ENCODE peak calls at places on chromosome 21, in five cellular contexts. R, C, K, G and T are unnamed samples. For H3K4me1, the result is how much of the 10 kb centered on the place peaks cover.

GRCh38 chr21:31354604-31355443 is 10.8 kb upstream of the TIAM1 start:
- DNase-seq in R (peak), C (no peak), K (peak), G (no peak), T (peak)

GRCh38 chr21:20110368-20110767 is 887.8 kb upstream of the NCAM2 start:
- DNase-seq in R (no peak), C (no peak), K (no peak), G (no peak), T (no peak)

GRCh38 chr21:46255166-46255565 is 26.6 kb upstream of the LSS start:
- DNase-seq in R (no peak), C (no peak), K (no peak), G (peak), T (no peak)

GRCh38 chr21:28215214-28215954 is 777.3 kb downstream of the LTN1 start:
- DNase-seq in R (no peak), C (peak), K (no peak), G (no peak), T (no peak)

GRCh38 chr21:29342394-29342957 is 43.8 kb downstream of the BACH1 start:
- DNase-seq in R (no peak), C (peak), K (peak), G (no peak), T (peak)

GRCh38 chr21:46199436-46200373 is 15.4 kb upstream of the SPATC1L start:
- DNase-seq in R (no peak), C (no peak), K (no peak), G (peak), T (no peak)

GRCh38 chr21:14683021-14683420 is 136.9 kb upstream of the SAMSN1 start:
- DNase-seq in R (no peak), C (no peak), K (no peak), G (no peak), T (no peak)

GRCh38 chr21:35511298-35512162 is 462.4 kb upstream of the RUNX1 start:
- DNase-seq in R (no peak), C (no peak), K (no peak), G (no peak), T (no peak)

GRCh38 chr21:34881894-34882371 is 167.2 kb downstream of the RUNX1 start:
- DNase-seq in R (no peak), C (no peak), K (no peak), G (no peak), T (no peak)

GRCh38 chr21:27371688-27372331 is 404.9 kb upstream of the ADAMTS5 start:
- DNase-seq in R (no peak), C (no peak), K (no peak), G (no peak), T (no peak)

DNA sequence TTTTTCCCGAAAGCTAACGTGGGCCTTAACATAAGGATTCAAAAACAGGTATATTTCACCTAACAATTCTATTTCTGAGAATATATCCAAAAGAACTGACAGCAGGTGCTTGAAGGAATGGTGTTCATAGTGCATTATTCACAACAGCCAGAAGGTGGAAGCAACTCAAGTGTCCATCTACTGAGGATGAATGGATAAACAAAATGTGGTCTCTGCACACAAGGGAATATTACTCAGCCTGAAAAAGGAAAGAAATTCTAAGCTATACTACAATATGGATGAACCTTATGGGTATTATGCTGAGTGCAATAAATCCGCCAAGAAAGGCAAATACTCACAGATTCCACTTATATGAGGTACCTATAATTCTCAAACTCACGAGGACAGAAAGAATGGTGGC is 6.1 kb upstream of the RIPPLY3 start:
- DNase-seq in R (no peak), C (no peak), K (no peak), G (no peak), T (no peak)
- TF ChIP-seq CTCF in R (no peak), C (no peak), K (no peak), G (no peak), T (no peak)

GRCh38 chr21:45168522-45168921 is 94.1 kb downstream of the ADARB1 start:
- DNase-seq in R (no peak), C (no peak), K (no peak), G (no peak), T (no peak)
- H3K27ac ChIP-seq in R (no peak), C (no peak), K (no peak), G (no peak), T (no peak)

GRCh38 chr21:33244781-33245105 is 15.0 kb downstream of the IFNAR2 start:
- DNase-seq in R (no peak), C (no peak), K (no peak), G (no peak), T (no peak)

GRCh38 chr21:33246506-33246905 is 16.8 kb downstream of the IFNAR2 start:
- DNase-seq in R (no peak), C (no peak), K (no peak), G (no peak), T (no peak)

GRCh38 chr21:33247596-33247995 is 17.9 kb downstream of the IFNAR2 start:
- DNase-seq in R (no peak), C (no peak), K (no peak), G (no peak), T (no peak)

GRCh38 chr21:33245289-33245918 is 15.7 kb downstream of the IFNAR2 start:
- DNase-seq in R (no peak), C (no peak), K (no peak), G (no peak), T (no peak)

DNA sequence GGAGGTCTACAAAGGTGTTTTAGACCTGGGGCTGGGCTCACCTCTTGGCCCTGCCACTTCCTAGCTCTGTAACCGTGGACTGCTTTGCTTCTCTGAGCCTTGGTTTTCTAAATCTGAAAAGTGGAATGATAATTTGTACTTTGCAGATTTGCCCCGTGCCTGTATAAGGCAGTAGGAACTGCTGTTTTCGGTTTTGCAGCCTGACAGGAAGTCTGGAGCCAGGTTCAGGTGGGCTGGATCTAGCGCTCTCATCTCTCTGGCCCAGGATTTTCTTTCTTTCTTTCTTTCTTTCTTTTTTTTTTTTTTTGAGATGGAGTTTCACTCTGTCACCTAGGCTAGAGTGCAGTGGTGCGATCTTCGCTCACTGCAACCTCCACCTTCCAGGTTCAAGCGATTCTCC is 17.2 kb downstream of the IFNAR2 start:
- DNase-seq in R (no peak), C (no peak), K (no peak), G (no peak), T (no peak)
- H3K4me1 ChIP-seq in R (under half), C (under half), K (under half), G (under half), T (under half)

GRCh38 chr21:41933259-41934079 is 20.3 kb downstream of the C2CD2 start:
- DNase-seq in R (no peak), C (no peak), K (no peak), G (no peak), T (no peak)
- TF ChIP-seq CTCF in R (no peak), C (no peak), K (no peak), G (peak), T (peak)

DNA sequence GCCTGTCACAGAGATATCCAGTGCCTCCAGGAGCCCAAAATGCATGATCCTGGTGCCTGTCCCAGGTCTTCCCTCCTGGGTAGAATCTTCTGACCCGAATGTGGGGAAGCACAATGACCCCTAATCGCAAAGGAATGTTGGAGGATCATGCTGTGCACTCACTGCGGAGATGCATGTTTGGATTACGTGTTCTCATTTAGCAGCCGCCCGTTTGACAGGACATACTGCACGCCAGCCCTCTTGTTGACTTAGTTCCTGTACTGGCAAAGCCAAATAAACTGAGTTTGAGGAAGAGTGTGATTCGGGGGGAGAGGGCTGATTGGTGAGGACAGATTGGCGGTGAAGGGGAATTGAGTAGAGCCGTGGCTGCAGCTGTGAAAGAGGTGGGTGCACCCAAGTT is 85.9 kb upstream of the SIM2 start:
- DNase-seq in R (no peak), C (no peak), K (no peak), G (no peak), T (no peak)
- H3K27ac ChIP-seq in R (no peak), C (no peak), K (no peak), G (no peak), T (no peak)

DNA sequence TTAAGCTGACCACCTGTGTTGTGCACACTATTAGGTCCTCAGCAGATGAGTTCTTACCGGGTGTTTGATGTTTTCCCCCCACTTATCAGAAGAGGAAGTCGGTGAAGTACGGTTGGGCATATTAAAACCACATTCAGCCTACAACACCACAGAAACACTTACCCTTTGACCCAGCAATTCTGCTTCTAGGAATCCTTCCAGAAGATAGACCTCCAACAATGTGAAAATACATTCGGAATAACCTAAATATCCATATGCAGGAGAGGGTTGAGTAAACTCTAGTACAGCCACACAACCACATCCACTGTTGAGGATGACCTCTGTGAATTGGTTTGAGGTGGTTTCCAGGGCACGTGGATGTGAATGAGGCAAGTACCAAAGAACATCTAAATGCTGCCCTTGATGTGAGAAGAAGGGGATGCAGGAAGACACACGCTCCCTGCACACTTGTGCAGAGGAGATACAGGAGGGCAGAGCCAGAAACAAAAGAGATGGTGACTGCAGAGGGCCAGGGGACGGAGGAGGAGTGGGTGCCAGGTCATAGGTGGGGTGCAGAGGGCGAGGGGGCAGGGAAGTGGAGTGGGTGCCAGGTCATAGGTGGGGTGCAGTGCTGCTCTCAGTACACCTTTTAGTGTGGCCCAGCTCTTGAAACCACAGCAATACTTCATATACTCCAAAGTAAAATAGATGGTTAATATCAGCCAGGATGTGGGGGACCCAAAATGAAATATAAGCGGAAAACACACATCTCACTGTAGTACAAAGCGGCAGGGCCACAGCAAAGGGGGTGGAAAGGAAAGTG is 12.8 kb downstream of the ADARB1 start:
- DNase-seq in R (no peak), C (no peak), K (no peak), G (no peak), T (no peak)
- H3K4me1 ChIP-seq in R (under half), C (under half), K (under half), G (under half), T (under half)

DNA sequence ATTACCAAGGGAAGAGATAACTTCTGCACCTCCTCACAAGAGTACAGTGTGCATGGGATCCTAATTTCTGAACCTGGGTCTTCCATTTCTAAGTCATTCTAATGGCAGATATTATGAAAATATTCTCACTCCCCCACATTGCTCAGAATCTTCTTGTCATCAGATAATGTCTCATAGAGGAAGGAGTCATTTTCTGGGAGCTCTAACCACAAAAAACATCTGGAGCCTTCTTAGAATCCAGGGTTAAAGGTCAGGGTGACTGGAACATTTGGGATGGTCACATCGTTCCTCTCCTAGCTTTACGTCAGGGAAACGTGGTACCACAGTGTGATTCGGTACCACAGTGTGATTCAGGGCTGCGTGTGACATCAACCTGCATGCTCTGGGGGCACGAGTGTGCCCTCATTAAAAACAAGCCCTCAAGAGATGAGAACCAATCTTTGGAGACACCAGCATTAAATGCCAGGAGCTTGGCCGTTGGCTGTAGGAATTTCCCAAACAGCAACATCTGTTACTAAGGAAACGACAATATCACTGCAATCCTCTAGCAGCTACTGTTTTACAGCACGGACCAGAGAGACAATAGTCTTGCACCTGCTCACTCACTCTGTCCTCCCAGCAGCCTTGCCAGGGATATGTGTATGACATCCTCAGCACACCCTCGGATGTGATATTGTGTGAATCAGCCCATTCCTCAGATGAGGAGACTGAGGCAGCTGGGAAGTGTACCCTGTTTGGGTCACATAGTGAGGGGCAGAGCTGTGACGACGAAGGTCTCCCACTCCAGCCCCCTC is 179.1 kb downstream of the PSMG1 start:
- DNase-seq in R (no peak), C (peak), K (no peak), G (no peak), T (no peak)
- TF ChIP-seq CTCF in R (no peak), C (no peak), K (no peak), G (no peak), T (no peak)

GRCh38 chr21:32415451-32415850 is 2.9 kb downstream of the EVA1C start:
- DNase-seq in R (no peak), C (no peak), K (no peak), G (no peak), T (no peak)
- H3K27ac ChIP-seq in R (peak), C (peak), K (no peak), G (peak), T (peak)

GRCh38 chr21:36704281-36704957 is 5.5 kb downstream of the SIM2 start:
- DNase-seq in R (no peak), C (no peak), K (no peak), G (no peak), T (no peak)

GRCh38 chr21:36705679-36706481 is 7.0 kb downstream of the SIM2 start:
- DNase-seq in R (no peak), C (no peak), K (no peak), G (no peak), T (no peak)

GRCh38 chr21:36706482-36706852 is 7.6 kb downstream of the SIM2 start:
- DNase-seq in R (no peak), C (no peak), K (no peak), G (no peak), T (no peak)

GRCh38 chr21:36703626-36704280 is 4.8 kb downstream of the SIM2 start:
- DNase-seq in R (no peak), C (no peak), K (no peak), G (peak), T (no peak)

DNA sequence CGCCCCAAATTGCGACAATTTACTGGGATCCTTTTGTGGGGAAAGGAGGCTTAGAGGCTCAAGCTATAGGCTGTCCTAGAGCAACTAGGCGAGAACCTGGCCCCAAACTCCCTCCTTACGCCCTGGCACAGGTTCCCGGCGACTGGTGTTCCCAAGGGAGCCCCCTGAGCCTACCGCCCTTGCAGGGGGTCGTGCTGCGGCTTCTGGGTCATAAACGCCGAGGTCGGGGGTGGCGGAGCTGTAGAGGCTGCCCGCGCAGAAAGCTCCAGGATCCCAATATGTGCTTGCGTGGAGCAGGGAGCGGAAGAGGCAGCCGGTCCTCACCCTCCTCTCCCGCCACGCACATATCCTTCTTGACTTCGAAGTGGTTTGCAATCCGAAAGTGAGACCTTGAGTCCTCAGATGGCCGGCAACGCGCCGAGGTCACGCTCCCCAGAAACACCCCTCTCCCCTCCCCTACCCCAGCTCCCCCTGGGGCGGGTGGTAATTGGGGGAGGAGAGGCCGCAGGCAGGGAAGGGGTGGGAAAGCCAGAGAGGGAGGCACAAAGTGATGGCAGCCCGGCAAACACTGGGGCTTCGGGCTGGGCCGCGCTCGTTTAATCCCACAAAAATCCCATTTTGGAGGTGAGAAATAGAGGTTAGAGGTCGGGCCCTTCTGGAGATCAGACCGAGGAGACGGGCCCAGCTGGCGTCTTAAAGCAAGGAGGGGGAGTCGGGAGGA is 6.2 kb downstream of the SIM2 start:
- DNase-seq in R (no peak), C (no peak), K (no peak), G (no peak), T (no peak)
- H3K4me1 ChIP-seq in R (under half), C (under half), K (half or more), G (under half), T (under half)

GRCh38 chr21:25811186-25811585 is 76.4 kb downstream of the GABPA start:
- DNase-seq in R (no peak), C (no peak), K (no peak), G (no peak), T (no peak)
- TF ChIP-seq CTCF in R (no peak), C (no peak), K (no peak), G (no peak), T (no peak)